ENCODE peak calls at places on chromosomes 6 and 20, in four cellular contexts. K, H, C and W are unnamed samples.

GRCh38 chr20:63641146-63641791 is 12.0 kb downstream of the STMN3 start:
- DNase-seq in C (peak), H (peak), K (no peak), W (no peak)

GRCh38 chr6:168150551-168151444 is 71.8 kb upstream of the FRMD1 start:
- DNase-seq in C (no peak), H (peak), K (no peak), W (no peak)

GRCh38 chr6:167422934-167423333 is 98.0 kb downstream of the TTLL2 start:
- DNase-seq in H (no peak), K (no peak), C (no peak), W (no peak)

GRCh38 chr6:15247750-15248450 is 2.0 kb downstream of the JARID2 start:
- DNase-seq in H (peak), C (peak), K (no peak), W (no peak)

GRCh38 chr20:22686097-22686496 is 101.7 kb upstream of the FOXA2 start:
- DNase-seq in H (no peak), K (no peak), C (peak), W (no peak)

GRCh38 chr20:64216036-64216435 is 39.5 kb upstream of the PCMTD2 start:
- DNase-seq in C (no peak), K (no peak), H (peak), W (no peak)

GRCh38 chr20:38498909-38499308 is 26.3 kb downstream of the RALGAPB start:
- DNase-seq in H (no peak), K (no peak), C (no peak), W (no peak)

GRCh38 chr6:11143394-11144371 is 32.2 kb upstream of the ERVFRD-1 start:
- DNase-seq in C (no peak), K (peak), H (no peak), W (no peak)

GRCh38 chr6:12012231-12012565 is at the start of gene HIVEP1:
- DNase-seq in K (no peak), H (no peak), C (peak), W (no peak)

GRCh38 chr20:36062799-36063198 is 91.7 kb upstream of the EPB41L1 start:
- DNase-seq in C (no peak), K (no peak), H (no peak), W (no peak)

GRCh38 chr6:110180228-110181008 is at the start of gene CDC40:
- DNase-seq in C (no peak), H (peak), K (peak), W (no peak)

GRCh38 chr20:6566821-6567220 is 200.7 kb upstream of the BMP2 start:
- DNase-seq in H (no peak), K (peak), C (no peak), W (no peak)

GRCh38 chr6:153312633-153313032 is 181.6 kb upstream of the RGS17 start:
- DNase-seq in C (peak), K (peak), H (no peak), W (no peak)

GRCh38 chr6:8269856-8270454 is 165.4 kb downstream of the SLC35B3 start:
- DNase-seq in K (no peak), H (no peak), C (no peak), W (no peak)

GRCh38 chr6:168064226-168064807 is 14.7 kb downstream of the FRMD1 start:
- DNase-seq in C (no peak), H (no peak), K (no peak), W (no peak)

GRCh38 chr6:106693343-106693742 is 64.0 kb downstream of the QRSL1 start:
- DNase-seq in H (no peak), K (no peak), C (no peak), W (no peak)

GRCh38 chr6:11492444-11493300 is 44.9 kb upstream of the TMEM170B start:
- DNase-seq in K (peak), H (no peak), C (no peak), W (no peak)

GRCh38 chr6:56745971-56746370 is 103.3 kb upstream of the DST start:
- DNase-seq in K (no peak), H (no peak), C (no peak), W (no peak)

GRCh38 chr6:170212956-170213636 is 77.8 kb downstream of the DLL1 start:
- DNase-seq in H (peak), C (no peak), K (no peak), W (no peak)

GRCh38 chr6:159973951-159974350 is 5.1 kb downstream of the IGF2R start:
- DNase-seq in C (no peak), H (no peak), K (no peak), W (no peak)

GRCh38 chr6:139542351-139542750 is 167.9 kb upstream of the CITED2 start:
- DNase-seq in C (no peak), H (no peak), K (no peak), W (no peak)

GRCh38 chr6:138817799-138818198 is 21.9 kb downstream of the ECT2L start:
- DNase-seq in C (peak), K (no peak), H (peak), W (peak)

GRCh38 chr6:466564-466963 is 75.0 kb downstream of the IRF4 start:
- DNase-seq in K (no peak), H (no peak), C (no peak), W (no peak)

GRCh38 chr20:34547844-34548613 is 10.5 kb upstream of the MAP1LC3A start:
- DNase-seq in K (no peak), H (no peak), C (no peak), W (no peak)

GRCh38 chr6:160088069-160088773 is 33.4 kb upstream of the SLC22A1 start:
- DNase-seq in C (no peak), K (no peak), H (peak), W (peak)

GRCh38 chr6:93420163-93420806 is 926 bp upstream of the EPHA7 start:
- DNase-seq in C (no peak), H (no peak), K (no peak), W (no peak)

GRCh38 chr6:38387994-38388393 is 251.7 kb downstream of the BTBD9 start:
- DNase-seq in H (no peak), C (no peak), K (no peak), W (no peak)

GRCh38 chr6:130382872-130383490 is 17.2 kb downstream of the TMEM200A start:
- DNase-seq in K (no peak), H (peak), C (no peak), W (no peak)

GRCh38 chr6:133756046-133756445 is 132.9 kb upstream of the TCF21 start:
- DNase-seq in C (no peak), H (no peak), K (no peak), W (no peak)

GRCh38 chr6:141401851-141402250 is 730.9 kb upstream of the GJE1 start:
- DNase-seq in H (no peak), C (no peak), K (no peak), W (no peak)

GRCh38 chr6:83221886-83222479 is 28.8 kb downstream of the RWDD2A start:
- DNase-seq in C (no peak), K (no peak), H (no peak), W (no peak)

GRCh38 chr20:25984933-25985332 is 288.3 kb upstream of the ZNF337 start:
- DNase-seq in C (no peak), H (no peak), K (no peak), W (no peak)

GRCh38 chr20:56348306-56348695 is 10.5 kb upstream of the FAM210B start:
- DNase-seq in K (no peak), C (no peak), H (no peak), W (no peak)

GRCh38 chr20:56345911-56346310 is 12.9 kb upstream of the FAM210B start:
- DNase-seq in H (no peak), K (no peak), C (no peak), W (no peak)

GRCh38 chr20:56347628-56348305 is 11.0 kb upstream of the FAM210B start:
- DNase-seq in H (no peak), K (no peak), C (no peak), W (no peak)

GRCh38 chr20:56342783-56343182 is 16.0 kb upstream of the FAM210B start:
- DNase-seq in H (no peak), K (no peak), C (no peak), W (no peak)

DNA sequence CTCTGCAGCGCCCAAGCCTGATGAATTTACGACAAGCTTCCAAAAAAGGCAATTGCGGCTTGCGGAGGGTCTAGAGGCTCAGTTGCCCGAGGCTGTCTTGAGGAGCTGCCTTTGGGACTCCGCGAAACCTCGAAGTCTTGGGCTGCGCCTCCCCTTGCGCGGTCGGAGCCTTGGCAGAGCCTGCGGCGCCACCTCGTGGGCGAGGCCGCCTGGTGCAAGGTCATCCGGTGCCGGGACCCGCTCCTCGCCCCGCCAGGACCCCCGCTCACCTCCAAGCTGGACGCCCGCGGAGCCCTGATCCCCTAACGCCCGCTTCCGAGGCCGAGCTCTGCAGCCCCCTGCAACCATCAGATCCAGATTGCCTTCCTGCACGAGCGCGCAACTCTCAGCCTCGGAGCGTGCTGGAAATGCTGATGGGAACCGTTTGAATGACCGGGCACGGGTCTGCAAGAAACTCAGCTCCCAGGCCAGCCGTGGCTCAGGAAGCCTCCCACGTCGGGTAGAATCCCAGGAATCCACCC is 14.9 kb upstream of the FAM210B start:
- DNase-seq in K (no peak), C (peak), H (no peak), W (no peak)
- TF ChIP-seq CTCF in K (peak), C (peak), H (peak), W (peak)

GRCh38 chr6:74369556-74369993 is 673.6 kb downstream of the CD109 start:
- DNase-seq in H (no peak), K (no peak), C (no peak), W (peak)
- H3K4me3 ChIP-seq in H (no peak), K (no peak), C (no peak), W (no peak)

DNA sequence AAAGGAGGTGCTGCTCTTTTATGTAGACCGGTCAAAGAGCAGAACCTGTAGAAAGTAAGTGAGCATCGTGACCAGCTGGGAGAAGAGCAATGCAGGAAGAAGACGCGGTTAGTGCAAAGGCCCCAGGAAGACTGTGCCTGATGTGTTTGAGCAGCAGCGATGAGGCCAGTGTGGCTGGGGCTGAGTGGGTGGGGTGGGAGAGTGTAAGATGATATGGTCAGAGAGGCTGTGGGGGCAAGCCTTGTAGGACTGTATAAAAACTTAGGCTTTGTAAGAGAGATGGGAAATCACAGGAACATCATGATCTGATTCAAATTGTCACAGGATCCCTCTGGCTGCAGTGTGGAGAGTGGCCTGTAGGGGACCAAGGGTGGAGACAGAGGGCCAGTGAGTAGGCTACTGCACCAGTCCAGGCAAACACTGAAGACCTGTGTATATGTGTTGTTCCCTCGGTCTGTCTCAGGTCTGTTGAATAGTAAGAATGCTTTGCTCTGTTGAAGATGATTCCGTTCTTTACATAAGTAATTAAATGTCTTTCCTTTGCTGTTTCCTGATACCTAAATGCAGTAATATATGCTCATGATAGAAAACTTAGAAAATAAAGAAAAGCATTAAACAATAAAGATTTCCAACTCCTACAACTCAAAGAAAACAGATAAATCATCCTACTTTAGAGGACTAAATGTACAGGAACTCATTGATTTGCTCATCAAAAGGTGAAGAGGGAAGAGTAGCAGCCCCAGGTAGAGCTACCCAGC is 23.6 kb upstream of the WFDC2 start:
- DNase-seq in H (no peak), C (no peak), K (no peak), W (no peak)
- TF ChIP-seq CTCF in H (no peak), C (peak), K (peak), W (peak)

DNA sequence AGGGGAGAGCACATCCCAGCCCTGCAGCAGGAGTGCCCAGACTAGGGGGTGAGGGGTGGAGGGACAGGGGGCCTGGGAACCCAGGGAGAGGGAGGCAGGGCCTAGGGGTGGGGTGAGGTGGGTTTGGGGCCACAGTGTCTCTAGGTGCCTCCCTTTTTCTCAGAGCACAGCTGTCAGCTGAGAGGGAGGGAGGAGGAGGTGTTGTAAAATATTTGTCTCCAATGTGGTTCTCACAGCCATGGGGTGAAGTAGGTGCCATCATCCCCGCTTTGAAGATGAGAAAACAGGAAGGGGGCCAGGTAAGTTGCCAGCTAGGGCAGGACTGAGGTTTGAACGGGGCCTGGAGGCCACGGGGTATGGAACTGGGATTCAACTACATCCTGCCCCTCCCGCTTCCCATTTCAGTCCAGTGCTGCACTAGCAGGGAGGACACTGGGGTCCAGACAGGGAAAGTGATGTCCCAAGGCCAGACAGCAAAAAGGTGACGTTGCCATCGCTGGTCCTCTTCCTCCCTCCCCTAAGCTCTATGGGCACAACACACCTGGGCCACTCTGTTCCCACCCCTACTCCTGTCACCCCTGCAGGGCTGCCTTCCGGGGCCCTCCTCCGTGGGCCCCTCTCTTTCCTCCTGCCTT is 20.3 kb downstream of the PACSIN1 start:
- DNase-seq in K (no peak), H (no peak), C (no peak), W (no peak)
- H3K4me3 ChIP-seq in K (no peak), H (no peak), C (no peak), W (no peak)

GRCh38 chr20:3696200-3696599 is 14.4 kb upstream of the ADAM33 start:
- DNase-seq in K (no peak), H (no peak), C (no peak), W (no peak)
- TF ChIP-seq CTCF in K (peak), H (no peak), C (peak), W (peak)

GRCh38 chr6:32825966-32826365 is 9.2 kb upstream of the HLA-DOB start:
- DNase-seq in K (no peak), H (no peak), C (no peak), W (no peak)
- H3K4me3 ChIP-seq in K (no peak), H (no peak), C (no peak), W (no peak)